ENCODE peak calls at places on chromosomes 3 and 15, in six cellular contexts. T, E, Q, F, X and N are unnamed samples.

GRCh38 chr15:30921781-30922371 is 18.2 kb downstream of the FAN1 start:
- DNase-seq in X (no peak), Q (no peak), F (no peak), T (peak), E (no peak), N (no peak)

GRCh38 chr3:160885791-160886286 is 129.8 kb downstream of the PPM1L start:
- DNase-seq in E (peak), Q (peak), F (peak), X (no peak), T (peak), N (peak)

GRCh38 chr3:65114041-65114440 is 426.2 kb upstream of the ADAMTS9 start:
- DNase-seq in Q (no peak), E (no peak), X (no peak), F (no peak), T (no peak), N (no peak)

GRCh38 chr15:101031203-101031602 is 112.0 kb downstream of the LRRK1 start:
- DNase-seq in T (no peak), X (no peak), Q (no peak), E (no peak), F (no peak), N (peak)

GRCh38 chr3:185420762-185421161 is 57.8 kb downstream of the MAP3K13 start:
- DNase-seq in Q (no peak), X (no peak), E (no peak), F (peak), T (no peak), N (no peak)

GRCh38 chr3:104907507-104907906 is 459.2 kb upstream of the ALCAM start:
- DNase-seq in E (no peak), F (no peak), Q (no peak), T (no peak), X (no peak), N (no peak)

GRCh38 chr15:70196314-70197291 is 98.9 kb upstream of the TLE3 start:
- DNase-seq in T (no peak), X (no peak), F (peak), Q (peak), E (peak), N (no peak)

GRCh38 chr3:94360982-94361381 is 298.1 kb downstream of the NSUN3 start:
- DNase-seq in X (no peak), F (peak), E (no peak), T (peak), Q (no peak), N (no peak)

GRCh38 chr15:68345481-68345880 is 67.9 kb downstream of the FEM1B start:
- DNase-seq in F (no peak), T (no peak), X (no peak), Q (no peak), E (no peak), N (no peak)

GRCh38 chr3:71268462-71268999 is 315.0 kb downstream of the FOXP1 start:
- DNase-seq in X (no peak), Q (no peak), F (no peak), E (no peak), T (no peak), N (no peak)

GRCh38 chr3:76570436-76571057 is 469.4 kb upstream of the ROBO2 start:
- DNase-seq in X (no peak), E (peak), F (no peak), Q (peak), T (no peak), N (no peak)

GRCh38 chr3:187750041-187750512 is 4.8 kb upstream of the BCL6 start:
- DNase-seq in Q (peak), X (no peak), F (peak), T (no peak), E (peak), N (peak)

GRCh38 chr3:65851827-65852226 is 186.9 kb downstream of the MAGI1 start:
- DNase-seq in F (no peak), X (no peak), E (peak), Q (no peak), T (no peak), N (no peak)

GRCh38 chr15:88700716-88701115 is 61.9 kb downstream of the ISG20 start:
- DNase-seq in E (no peak), F (no peak), Q (no peak), T (no peak), X (no peak), N (no peak)

GRCh38 chr3:155805204-155805801 is 775 bp downstream of the C3orf33 start:
- DNase-seq in E (peak), Q (no peak), F (peak), X (peak), T (peak), N (no peak)

GRCh38 chr3:50853936-50854335 is 179.2 kb downstream of the DOCK3 start:
- DNase-seq in X (no peak), T (no peak), E (no peak), F (no peak), Q (no peak), N (no peak)

GRCh38 chr3:187973977-187974856 is 179.7 kb upstream of the LPP start:
- DNase-seq in T (no peak), Q (no peak), F (no peak), E (no peak), X (no peak), N (no peak)

GRCh38 chr3:50627407-50628051 is 10.6 kb downstream of the MAPKAPK3 start:
- DNase-seq in T (no peak), Q (peak), F (no peak), E (peak), X (no peak), N (peak)

GRCh38 chr15:25803541-25803940 is 59.6 kb downstream of the ATP10A start:
- DNase-seq in Q (no peak), T (no peak), E (no peak), F (no peak), X (no peak), N (no peak)

GRCh38 chr3:14476583-14477265 is 63.4 kb downstream of the GRIP2 start:
- DNase-seq in X (no peak), E (no peak), Q (no peak), F (no peak), T (no peak), N (no peak)

GRCh38 chr3:73765878-73766564 is 141.3 kb upstream of the PDZRN3 start:
- DNase-seq in F (no peak), X (no peak), Q (no peak), E (peak), T (no peak), N (no peak)

GRCh38 chr15:101489236-101489632 is 273 bp downstream of the PCSK6 start:
- DNase-seq in E (peak), X (no peak), Q (peak), F (peak), T (peak), N (no peak)

DNA sequence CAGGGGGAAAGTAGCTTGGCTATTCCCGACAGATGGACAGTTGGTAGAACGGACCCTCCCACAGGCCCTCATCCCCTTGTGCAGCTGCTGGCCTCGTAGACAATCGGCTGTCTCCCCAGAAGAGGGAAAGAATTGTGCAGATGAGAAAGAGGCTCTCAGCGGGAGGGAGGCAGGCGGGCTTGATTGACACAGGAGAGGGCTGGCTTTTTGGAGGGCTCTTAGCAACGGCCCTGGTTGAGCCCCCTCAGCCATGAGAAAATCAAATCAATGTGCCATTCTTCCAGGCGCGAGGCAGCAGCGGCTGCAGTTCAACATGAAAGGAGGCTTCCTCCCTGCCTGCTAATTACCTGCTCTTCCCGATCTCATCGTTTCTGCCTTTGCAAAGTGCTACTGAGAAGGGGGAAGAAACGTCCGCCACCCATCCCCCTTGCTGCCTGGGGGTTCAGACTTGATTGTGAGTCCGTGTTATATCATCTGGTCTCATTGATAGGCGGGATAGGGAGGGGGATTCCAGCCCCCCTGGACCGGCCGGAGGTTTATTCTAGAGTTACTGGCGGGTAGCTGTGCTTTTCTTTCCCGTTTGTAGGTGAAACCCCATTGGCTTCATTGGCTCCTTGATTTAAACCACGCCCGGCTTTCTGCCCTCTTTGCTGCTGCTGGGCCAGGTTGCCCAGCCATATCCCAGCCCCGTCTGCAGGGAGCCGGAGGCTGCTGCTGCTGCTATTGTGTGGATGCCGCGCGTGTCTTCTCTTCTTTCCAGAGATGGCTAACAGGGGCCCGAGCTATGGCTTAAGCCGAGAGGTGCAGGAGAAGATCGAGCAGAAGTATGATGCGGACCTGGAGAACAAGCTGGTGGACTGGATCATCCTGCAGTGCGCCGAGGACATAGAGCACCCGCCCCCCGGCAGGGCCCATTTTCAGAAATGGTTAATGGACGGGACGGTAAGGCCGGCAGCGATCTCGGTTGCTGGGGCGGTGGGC is at the start of gene TAGLN3:
- DNase-seq in E (no peak), F (peak), Q (peak), X (no peak), T (peak), N (no peak)
- H3K27ac ChIP-seq in E (no peak), F (no peak), Q (no peak), X (no peak), T (no peak), N (no peak)

DNA sequence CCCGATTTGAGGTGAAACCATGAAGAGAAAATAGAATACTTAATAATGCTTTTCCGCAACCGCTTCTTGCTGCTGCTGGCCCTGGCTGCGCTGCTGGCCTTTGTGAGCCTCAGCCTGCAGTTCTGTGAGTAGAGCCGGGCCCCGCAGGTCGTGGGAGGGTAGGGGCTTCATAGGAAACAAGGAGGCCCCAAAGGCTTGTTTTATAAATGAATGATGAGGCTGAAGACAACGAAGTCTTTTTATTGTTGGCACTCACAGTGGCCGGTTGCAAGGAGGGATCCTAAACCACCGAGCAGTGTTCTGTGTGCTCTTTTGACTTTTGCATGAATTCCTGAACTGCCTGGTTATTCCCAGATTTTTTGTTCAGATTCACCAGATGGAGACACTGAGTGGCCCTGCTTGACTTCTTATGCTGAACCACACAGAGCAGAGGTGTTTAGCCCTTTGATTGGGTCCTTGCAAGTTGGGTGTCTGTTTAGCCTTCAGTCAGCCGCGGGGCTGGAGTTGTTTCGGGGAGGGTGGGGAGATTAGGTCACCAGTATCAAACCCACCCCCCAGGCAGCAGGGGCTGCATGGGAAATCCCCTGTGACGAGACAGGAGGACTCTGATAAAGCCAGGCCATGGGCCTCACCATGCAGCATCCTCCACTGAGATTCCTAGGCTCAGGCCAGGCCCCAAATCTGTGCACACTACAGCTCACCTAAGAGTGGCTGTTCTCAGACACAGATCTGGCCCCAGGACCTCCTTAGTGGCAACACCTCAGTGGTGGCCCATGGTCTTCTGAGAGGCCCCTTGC is 28.7 kb downstream of the PXYLP1 start:
- DNase-seq in F (no peak), E (no peak), Q (no peak), T (no peak), X (no peak), N (no peak)
- H3K27ac ChIP-seq in F (no peak), E (no peak), Q (peak), T (no peak), X (no peak), N (no peak)

GRCh38 chr3:25447285-25447684 is 19.2 kb downstream of the RARB start:
- DNase-seq in Q (no peak), X (no peak), T (no peak), F (no peak), E (no peak), N (no peak)

GRCh38 chr3:25452185-25452584 is 24.1 kb downstream of the RARB start:
- DNase-seq in T (no peak), E (no peak), X (no peak), Q (no peak), F (no peak), N (no peak)

GRCh38 chr3:25447925-25448324 is 19.9 kb downstream of the RARB start:
- DNase-seq in Q (no peak), T (no peak), X (no peak), F (no peak), E (no peak), N (no peak)

GRCh38 chr3:25448750-25449684 is 21.0 kb downstream of the RARB start:
- DNase-seq in F (peak), T (peak), Q (peak), X (no peak), E (no peak), N (peak)

DNA sequence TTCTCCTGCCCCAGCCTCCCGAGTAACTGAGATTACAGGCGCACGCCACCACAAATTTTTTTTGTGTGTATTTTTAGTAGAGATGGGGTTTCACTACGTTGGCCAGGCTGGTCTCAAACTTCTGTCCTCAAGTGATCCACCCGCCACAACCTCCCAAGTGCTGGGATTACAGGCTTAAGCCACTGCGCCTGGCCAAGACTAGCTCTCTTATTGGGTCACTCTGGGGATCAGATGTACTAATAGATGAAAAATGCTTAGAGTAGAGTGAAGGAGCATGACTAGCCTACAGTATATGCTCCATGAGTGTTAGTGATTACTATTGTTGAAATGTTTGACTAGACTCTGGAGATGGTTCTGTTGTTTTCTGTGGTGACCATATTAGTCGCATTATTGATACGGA is 21.8 kb downstream of the RARB start:
- DNase-seq in F (no peak), X (no peak), Q (no peak), E (no peak), T (no peak), N (no peak)
- H3K27ac ChIP-seq in F (no peak), X (no peak), Q (peak), E (peak), T (peak), N (peak)

GRCh38 chr15:67120009-67120838 is 54.8 kb downstream of the SMAD3 start:
- DNase-seq in Q (no peak), F (no peak), E (no peak), X (no peak), T (no peak), N (no peak)
- H3K27ac ChIP-seq in Q (no peak), F (peak), E (peak), X (peak), T (peak), N (peak)

GRCh38 chr3:194117114-194117845 is 18.7 kb upstream of the HES1 start:
- DNase-seq in F (peak), Q (no peak), X (no peak), T (no peak), E (no peak), N (no peak)
- H3K27ac ChIP-seq in F (peak), Q (no peak), X (no peak), T (no peak), E (no peak), N (no peak)

DNA sequence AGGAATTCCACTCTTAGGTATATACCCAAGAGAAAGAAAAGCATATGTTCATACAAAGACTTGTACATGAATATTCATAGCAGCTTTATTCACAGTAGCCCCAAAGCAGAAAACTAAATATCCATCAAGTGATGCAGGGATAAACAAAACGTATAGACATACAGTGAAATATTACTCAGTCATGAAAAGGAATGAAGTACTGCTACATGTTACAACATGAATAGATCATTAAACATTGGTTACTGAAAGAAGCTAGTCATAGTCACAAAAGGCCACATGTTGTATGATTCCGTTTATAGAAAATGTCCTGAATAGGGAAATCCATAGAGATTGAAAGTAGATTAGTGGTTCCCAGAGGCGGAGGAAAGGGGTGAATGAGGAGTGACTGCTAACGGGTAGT is 1.3 kb upstream of the MRAS start:
- DNase-seq in E (no peak), Q (no peak), X (no peak), T (no peak), F (no peak), N (no peak)
- H3K27ac ChIP-seq in E (no peak), Q (no peak), X (no peak), T (peak), F (no peak), N (peak)

GRCh38 chr3:125357837-125358236 is 17.3 kb downstream of the ZNF148 start:
- DNase-seq in T (no peak), Q (no peak), E (no peak), F (no peak), X (no peak), N (no peak)
- H3K27ac ChIP-seq in T (no peak), Q (peak), E (no peak), F (no peak), X (no peak), N (no peak)

DNA sequence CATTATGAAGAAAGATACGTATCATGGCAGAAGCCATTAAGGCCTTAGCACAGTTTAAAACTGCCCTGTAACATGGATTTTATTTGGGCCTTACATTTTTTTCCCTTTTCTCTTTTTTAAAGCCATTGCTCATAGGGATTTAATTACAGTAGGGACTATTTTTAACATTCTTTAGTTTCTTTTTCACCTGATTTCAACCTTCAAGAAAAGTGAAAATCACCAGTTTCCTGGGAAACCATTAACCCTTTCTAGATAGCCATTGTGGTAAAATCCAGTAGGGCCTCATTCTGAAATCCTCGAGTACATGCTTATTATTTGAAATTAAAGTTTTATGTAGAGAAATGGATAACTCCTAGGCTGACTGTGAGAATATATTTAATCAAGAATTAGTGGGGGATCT is 3.1 kb downstream of the SPRED1 start:
- DNase-seq in Q (no peak), X (no peak), F (no peak), T (no peak), E (no peak), N (no peak)
- H3K27ac ChIP-seq in Q (no peak), X (no peak), F (peak), T (peak), E (no peak), N (peak)

DNA sequence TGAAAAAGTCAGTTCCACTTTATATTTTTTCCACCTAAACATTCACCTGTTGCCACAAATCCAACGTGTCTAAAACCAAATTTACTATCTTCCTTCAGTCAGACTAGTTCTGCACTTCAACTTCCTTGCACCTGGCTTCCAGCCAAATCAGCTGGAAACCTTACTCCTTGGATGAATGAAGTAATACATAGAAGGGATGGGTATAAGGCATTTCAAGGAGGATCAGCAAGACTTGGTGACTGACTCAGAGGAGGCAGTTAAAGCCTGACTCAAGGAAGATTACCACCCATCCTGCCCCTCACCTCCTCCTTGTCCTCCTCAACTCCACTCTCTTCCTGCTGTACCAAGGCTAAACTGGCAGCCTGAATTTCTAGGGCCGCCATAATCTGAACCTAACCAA is 37.1 kb downstream of the QTRT2 start:
- DNase-seq in E (peak), Q (peak), F (peak), X (no peak), T (no peak), N (no peak)
- H3K27ac ChIP-seq in E (no peak), Q (no peak), F (no peak), X (no peak), T (no peak), N (peak)